ENCODE peak calls at places on chromosomes 13 and 19, in ten cellular contexts. X is body of pancreas, C is mesendoderm, Q is neuronal stem cell, F is stomach, G is gastrocnemius medialis, D is adrenal gland, H is pancreas, M is esophagus squamous epithelium, T is HCT116. S is an unnamed sample. For H3K36me3 and H3K4me1, the result is how much of the 10 kb centered on the place peaks cover.

GRCh38 chr19:4304509-4305252 is at the start of gene FSD1:
- DNase-seq in H (no peak), D (no peak), T (no peak), X (no peak), F (no peak), C (peak), Q (peak), M (no peak), G (no peak), S (no peak)

GRCh38 chr19:45901432-45901903 is 945 bp downstream of the MYPOP start:
- DNase-seq in F (peak), Q (no peak), C (peak), G (no peak), D (peak), H (peak), T (no peak), X (peak), M (no peak), S (no peak)

GRCh38 chr13:23185542-23185941 is 4.8 kb downstream of the SGCG start:
- DNase-seq in H (no peak), T (no peak), X (no peak), Q (no peak), C (no peak), D (no peak), G (no peak), F (no peak), M (no peak), S (no peak)

GRCh38 chr19:32870154-32870573 is 597 bp upstream of the SLC7A9 start:
- DNase-seq in D (no peak), F (peak), C (peak), T (no peak), Q (no peak), X (no peak), G (no peak), M (no peak), H (no peak), S (no peak)

GRCh38 chr13:80361883-80362327 is 21.0 kb upstream of the SPRY2 start:
- DNase-seq in C (peak), F (no peak), D (no peak), T (no peak), Q (peak), H (no peak), G (no peak), M (no peak), X (no peak), S (no peak)

GRCh38 chr13:80862466-80862865 is 521.5 kb upstream of the SPRY2 start:
- DNase-seq in T (no peak), M (no peak), X (no peak), D (no peak), Q (no peak), H (no peak), C (no peak), F (no peak), G (no peak), S (no peak)

GRCh38 chr19:30562981-30563380 is 190.8 kb downstream of the ZNF536 start:
- DNase-seq in F (no peak), M (no peak), G (no peak), X (no peak), Q (no peak), C (no peak), H (no peak), D (no peak), T (no peak), S (no peak)

GRCh38 chr13:109494955-109495354 is 291.4 kb downstream of the IRS2 start:
- DNase-seq in C (no peak), G (no peak), M (no peak), X (no peak), Q (no peak), H (no peak), T (no peak), F (no peak), D (no peak), S (no peak)

GRCh38 chr13:40271511-40271910 is 394.9 kb downstream of the FOXO1 start:
- DNase-seq in X (peak), H (no peak), D (peak), C (no peak), Q (no peak), T (no peak), M (no peak), F (no peak), G (no peak), S (no peak)

GRCh38 chr13:27014406-27015359 is 156.9 kb downstream of the USP12 start:
- DNase-seq in X (no peak), H (no peak), F (no peak), M (no peak), C (no peak), Q (no peak), T (no peak), G (no peak), D (no peak), S (no peak)

GRCh38 chr13:48334534-48335127 is 31.1 kb downstream of the RB1 start:
- DNase-seq in H (no peak), G (no peak), D (no peak), X (no peak), T (peak), C (peak), Q (no peak), F (no peak), M (no peak), S (no peak)

GRCh38 chr13:35953537-35954206 is 177.5 kb downstream of the DCLK1 start:
- DNase-seq in C (peak), T (peak), F (peak), G (peak), M (no peak), X (peak), D (peak), Q (peak), H (peak), S (no peak)

GRCh38 chr13:32426981-32427851 is 714 bp downstream of the N4BP2L1 start:
- DNase-seq in M (no peak), Q (peak), F (peak), H (peak), G (peak), C (peak), X (peak), T (no peak), D (peak), S (peak)

GRCh38 chr19:29622191-29623070 is 16.3 kb downstream of the POP4 start:
- DNase-seq in Q (no peak), F (no peak), H (no peak), X (no peak), C (peak), T (no peak), D (no peak), M (no peak), G (no peak), S (no peak)

GRCh38 chr13:44106231-44107152 is 226.8 kb downstream of the LACC1 start:
- DNase-seq in D (no peak), F (no peak), H (no peak), G (no peak), X (no peak), Q (no peak), T (no peak), C (no peak), M (no peak), S (no peak)

GRCh38 chr19:29771708-29772415 is 39.9 kb upstream of the CCNE1 start:
- DNase-seq in Q (peak), H (peak), M (no peak), T (peak), F (peak), D (peak), C (peak), G (no peak), X (peak), S (no peak)

GRCh38 chr13:40673061-40673397 is 6.6 kb upstream of the FOXO1 start:
- DNase-seq in F (no peak), Q (no peak), M (no peak), X (no peak), T (no peak), C (no peak), H (no peak), D (no peak), G (no peak), S (no peak)

GRCh38 chr13:46386996-46387851 is at the start of gene RUBCNL:
- DNase-seq in G (no peak), X (no peak), M (no peak), F (no peak), C (peak), Q (peak), T (peak), H (no peak), D (no peak), S (no peak)

GRCh38 chr13:72164811-72165210 is 297.8 kb upstream of the DACH1 start:
- DNase-seq in M (no peak), H (no peak), F (no peak), D (no peak), Q (no peak), T (no peak), X (no peak), G (no peak), C (no peak), S (no peak)

GRCh38 chr13:50783940-50784339 is 59.6 kb downstream of the DLEU7 start:
- DNase-seq in H (no peak), X (no peak), T (no peak), Q (no peak), M (no peak), D (no peak), G (no peak), F (no peak), C (no peak), S (no peak)

GRCh38 chr13:50783066-50783465 is 60.4 kb downstream of the DLEU7 start:
- DNase-seq in Q (no peak), C (peak), H (no peak), D (no peak), F (no peak), T (no peak), M (no peak), X (no peak), G (no peak), S (no peak)

GRCh38 chr13:50793026-50793425 is 50.5 kb downstream of the DLEU7 start:
- DNase-seq in D (no peak), C (no peak), X (no peak), T (no peak), G (no peak), H (no peak), M (no peak), F (no peak), Q (no peak), S (no peak)

GRCh38 chr13:50787316-50788195 is 55.9 kb downstream of the DLEU7 start:
- DNase-seq in X (no peak), M (no peak), T (no peak), H (no peak), G (no peak), Q (no peak), F (no peak), C (peak), D (no peak), S (no peak)

GRCh38 chr13:50788551-50788950 is 54.9 kb downstream of the DLEU7 start:
- DNase-seq in H (no peak), C (no peak), Q (no peak), X (no peak), M (no peak), T (no peak), F (no peak), G (no peak), D (no peak), S (no peak)
- H3K36me3 ChIP-seq in H (under half), C (under half), Q (under half), X (under half), M (under half), T (under half), F (under half), G (under half), D (under half), S (under half)

DNA sequence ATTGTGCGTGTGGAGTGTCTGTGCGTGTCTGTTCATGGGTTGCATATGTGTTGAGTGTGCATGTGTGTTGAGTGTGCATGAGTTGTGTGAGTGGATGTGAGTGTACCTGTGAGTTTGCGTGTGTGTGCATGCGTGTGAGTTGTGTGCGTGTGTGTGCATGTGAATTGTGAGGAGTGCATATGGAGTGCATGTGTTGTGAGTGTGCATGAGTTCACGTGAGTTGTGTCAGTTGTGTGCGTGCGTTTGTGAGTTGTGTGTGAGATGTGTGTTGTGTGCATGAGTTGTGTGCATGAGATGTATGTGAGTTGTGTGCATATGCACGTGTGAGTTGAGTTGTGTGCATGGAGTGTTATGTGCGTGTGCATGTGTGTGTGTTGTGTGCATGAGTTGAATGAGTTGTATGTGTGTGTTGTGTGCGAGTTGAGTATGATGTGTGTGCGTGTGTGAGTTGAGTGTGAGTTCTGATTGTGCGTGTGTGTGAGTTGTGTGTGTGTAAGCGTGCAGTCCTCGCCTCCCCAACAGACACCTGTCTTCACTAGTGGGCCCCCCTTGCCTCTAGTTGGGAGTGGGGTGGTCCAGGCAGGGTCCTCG is 29.3 kb downstream of the TFDP1 start:
- DNase-seq in F (no peak), D (no peak), T (no peak), C (no peak), X (no peak), Q (no peak), H (no peak), G (no peak), M (no peak), S (no peak)
- H3K4me1 ChIP-seq in F (under half), D (under half), T (under half), C (under half), X (under half), Q (under half), H (under half), G (under half), M (under half), S (under half)

GRCh38 chr19:2095338-2095938 is 688 bp downstream of the MOB3A start:
- DNase-seq in Q (no peak), F (no peak), G (no peak), H (peak), C (no peak), T (no peak), D (no peak), M (no peak), X (no peak), S (no peak)
- H3K36me3 ChIP-seq in Q (under half), F (under half), G (under half), H (under half), C (under half), T (under half), D (under half), M (under half), X (under half), S (under half)

GRCh38 chr19:13015361-13016231 is 20.3 kb downstream of the NFIX start:
- DNase-seq in X (no peak), T (no peak), Q (no peak), C (peak), M (no peak), D (no peak), G (no peak), F (no peak), H (no peak), S (no peak)

GRCh38 chr19:13017306-13018036 is 22.2 kb downstream of the NFIX start:
- DNase-seq in X (no peak), Q (no peak), C (peak), T (no peak), D (no peak), H (no peak), M (no peak), F (no peak), G (no peak), S (no peak)

GRCh38 chr19:13016245-13016627 is 21.0 kb downstream of the NFIX start:
- DNase-seq in M (no peak), D (no peak), C (no peak), Q (no peak), T (no peak), H (no peak), F (no peak), X (no peak), G (no peak), S (no peak)

GRCh38 chr19:13018037-13018914 is 23.0 kb downstream of the NFIX start:
- DNase-seq in H (no peak), C (peak), Q (no peak), X (no peak), D (peak), M (no peak), F (peak), T (no peak), G (no peak), S (peak)

DNA sequence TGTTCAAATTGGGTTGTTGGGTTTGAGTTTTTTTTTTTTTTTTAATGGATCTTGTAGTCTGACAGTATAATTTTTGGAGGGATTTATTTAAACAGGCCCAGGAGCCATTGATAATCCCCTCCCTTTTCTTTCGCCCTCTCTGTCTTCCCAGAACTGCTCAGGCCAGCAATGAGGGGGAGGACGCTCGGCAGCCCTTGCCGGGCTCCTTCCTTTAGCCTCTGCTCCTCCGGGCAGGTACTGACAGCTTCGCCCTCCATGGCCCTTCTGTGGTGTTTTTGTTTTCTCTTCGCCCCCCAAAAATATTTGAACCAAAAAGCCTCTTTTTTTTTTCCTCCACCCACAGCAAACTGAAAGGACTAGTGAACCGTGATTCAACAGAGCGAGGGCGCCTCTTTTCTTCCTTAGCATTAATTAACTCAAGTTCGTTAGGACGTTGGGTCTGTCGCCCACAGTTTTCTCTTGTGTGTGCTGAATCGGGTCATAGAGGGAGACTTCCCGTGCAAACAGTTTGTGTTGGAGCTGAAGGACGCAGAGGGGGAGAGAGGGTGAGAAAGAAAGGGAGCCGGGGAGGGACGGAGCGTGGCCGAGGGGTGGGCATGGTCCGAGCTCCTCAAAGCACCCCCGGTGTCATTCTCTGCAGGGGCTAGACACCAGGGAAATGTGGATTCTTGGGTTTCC is 21.5 kb downstream of the NFIX start:
- DNase-seq in X (no peak), F (no peak), H (no peak), C (peak), T (no peak), M (no peak), G (no peak), Q (no peak), D (no peak), S (no peak)
- H3K4me1 ChIP-seq in X (under half), F (half or more), H (under half), C (under half), T (under half), M (half or more), G (half or more), Q (under half), D (half or more), S (under half)